ENCODE peak calls at places on chromosomes 2 and 18, in seven cellular contexts. Y, P, S, Z, A, V and I are unnamed samples.

GRCh38 chr2:177467646-177468045 is 75.1 kb downstream of the AGPS start:
- DNase-seq in P (peak), A (no peak), S (no peak), V (no peak), Y (no peak), Z (no peak), I (no peak)

GRCh38 chr2:157747695-157748370 is 119.2 kb upstream of the ACVR1C start:
- DNase-seq in S (peak), V (no peak), A (no peak), Z (no peak), Y (no peak), P (peak), I (no peak)

GRCh38 chr2:237707859-237708398 is 80.5 kb downstream of the LRRFIP1 start:
- DNase-seq in P (no peak), Z (no peak), Y (no peak), V (no peak), S (no peak), A (no peak), I (no peak)

GRCh38 chr2:23009545-23010149 is 375.3 kb upstream of the KLHL29 start:
- DNase-seq in V (no peak), Z (no peak), Y (no peak), P (peak), A (no peak), S (no peak), I (no peak)

GRCh38 chr2:218815244-218815637 is 16.4 kb downstream of the PRKAG3 start:
- DNase-seq in S (no peak), A (no peak), Z (no peak), V (no peak), P (no peak), Y (no peak), I (no peak)

GRCh38 chr2:48415765-48416515 is 114.0 kb upstream of the STON1 start:
- DNase-seq in A (no peak), Y (no peak), P (no peak), S (no peak), V (no peak), Z (no peak), I (no peak)

GRCh38 chr2:215950009-215950408 is 63.3 kb downstream of the MREG start:
- DNase-seq in P (peak), S (no peak), Z (no peak), Y (no peak), A (no peak), V (peak), I (peak)

GRCh38 chr2:223722226-223722625 is 115.2 kb downstream of the AP1S3 start:
- DNase-seq in S (no peak), Z (no peak), Y (no peak), A (no peak), V (no peak), P (no peak), I (no peak)

GRCh38 chr2:112803691-112804521 is 19.6 kb upstream of the IL1A start:
- DNase-seq in V (no peak), A (no peak), Y (no peak), Z (no peak), P (peak), S (no peak), I (no peak)

GRCh38 chr2:33086400-33087015 is 139.8 kb downstream of the LTBP1 start:
- DNase-seq in S (no peak), A (no peak), P (no peak), Y (no peak), V (peak), Z (no peak), I (no peak)

GRCh38 chr2:152924722-152925121 is 206.3 kb downstream of the ARL6IP6 start:
- DNase-seq in A (no peak), S (no peak), P (no peak), V (no peak), Z (no peak), Y (peak), I (no peak)

GRCh38 chr2:77910136-77910535 is 388.0 kb upstream of the LRRTM4 start:
- DNase-seq in S (no peak), P (no peak), A (no peak), V (no peak), Y (no peak), Z (no peak), I (no peak)

GRCh38 chr2:63047534-63048281 is 2.9 kb upstream of the OTX1 start:
- DNase-seq in S (no peak), Z (no peak), V (peak), Y (no peak), A (no peak), P (no peak), I (no peak)

GRCh38 chr2:46548103-46548486 is 68.7 kb downstream of the TMEM247 start:
- DNase-seq in V (no peak), S (no peak), Y (no peak), A (no peak), Z (no peak), P (no peak), I (no peak)

GRCh38 chr2:220783651-220784050 is 788.5 kb downstream of the EPHA4 start:
- DNase-seq in V (no peak), A (no peak), S (no peak), P (peak), Z (peak), Y (peak), I (no peak)

GRCh38 chr2:31137211-31138036 is 816 bp downstream of the GALNT14 start:
- DNase-seq in Y (no peak), V (no peak), P (peak), Z (no peak), A (no peak), S (no peak), I (no peak)

GRCh38 chr2:3519255-3520190 is at the start of gene ADI1:
- DNase-seq in S (peak), V (peak), Z (peak), Y (peak), P (peak), A (peak), I (no peak)

GRCh38 chr18:8607776-8608682 is 1.2 kb upstream of the RAB12 start:
- DNase-seq in Y (no peak), P (peak), S (no peak), Z (no peak), A (no peak), V (no peak), I (no peak)

GRCh38 chr18:76923485-76924085 is 101.2 kb downstream of the ZNF236 start:
- DNase-seq in A (no peak), S (no peak), V (peak), P (peak), Y (no peak), Z (no peak), I (no peak)

GRCh38 chr2:195559431-195559914 is 97.6 kb upstream of the SLC39A10 start:
- DNase-seq in S (no peak), P (peak), A (peak), Y (no peak), Z (no peak), V (no peak), I (no peak)

GRCh38 chr2:185044323-185044874 is 446.1 kb downstream of the ZNF804A start:
- DNase-seq in Z (no peak), A (no peak), S (peak), P (no peak), V (no peak), Y (no peak), I (no peak)

GRCh38 chr2:27887122-27887521 is 3.1 kb downstream of the RBKS start:
- DNase-seq in V (no peak), S (no peak), Y (no peak), Z (no peak), P (no peak), A (no peak), I (no peak)

GRCh38 chr2:95274291-95275150 is at the start of gene PROM2:
- DNase-seq in Y (no peak), A (no peak), P (no peak), S (peak), Z (no peak), V (no peak), I (no peak)

GRCh38 chr2:6941299-6942046 is 24.3 kb downstream of the RNF144A start:
- DNase-seq in V (no peak), A (no peak), S (no peak), Z (no peak), Y (no peak), P (no peak), I (no peak)